ENCODE peak calls at places on chromosomes 3 and 15, in seven cellular contexts. V is heart right ventricle; S is upper lobe of right lung; L is aorta; D is CD4-positive, CD25-positive, alpha-beta regulatory T cell; U is colonic mucosa; R is Peyer's patch. Z is an unnamed sample.
A peak's percentile ranks its signal among the peaks of the same experiment; 100 is the strongest.

GRCh38 chr3:8749316-8749715 is 15.7 kb downstream of the CAV3 start:
- DNase-seq in V (no peak), S (no peak), L (peak; percentile 31), D (no peak), U (no peak), R (no peak), Z (no peak)

GRCh38 chr3:138608322-138609214 is at the start of gene FAIM:
- DNase-seq in V (peak; percentile 75), S (peak; percentile 92), L (peak; percentile 90), D (peak; percentile 78), U (peak; percentile 71), R (peak; percentile 82), Z (peak; percentile 86)

GRCh38 chr3:184941408-184941807 is 129.4 kb downstream of the VPS8 start:
- DNase-seq in V (no peak), S (no peak), L (no peak), D (no peak), U (no peak), R (no peak), Z (no peak)

GRCh38 chr3:59816312-59816711 is 766.5 kb upstream of the CFAP20DC start:
- DNase-seq in V (no peak), S (no peak), L (no peak), D (no peak), U (no peak), R (no peak), Z (no peak)

GRCh38 chr3:189605717-189606116 is 25.5 kb upstream of the TP63 start:
- DNase-seq in V (no peak), S (no peak), L (no peak), D (no peak), U (no peak), R (no peak), Z (no peak)

GRCh38 chr15:35751421-35752133 is 205.6 kb upstream of the DPH6 start:
- DNase-seq in V (peak; percentile 25), S (no peak), L (peak; percentile 79), D (peak; percentile 59), U (peak; percentile 80), R (peak; percentile 78), Z (peak; percentile 92)

GRCh38 chr3:43684944-43685343 is 5.8 kb upstream of the ABHD5 start:
- DNase-seq in V (no peak), S (no peak), L (no peak), D (no peak), U (no peak), R (no peak), Z (no peak)

GRCh38 chr3:159263750-159264561 is 462.1 kb downstream of the MFSD1 start:
- DNase-seq in V (no peak), S (no peak), L (no peak), D (peak; percentile 28), U (no peak), R (no peak), Z (peak; percentile 59)

GRCh38 chr15:70351941-70352774 is 254.4 kb upstream of the TLE3 start:
- DNase-seq in V (no peak), S (peak; percentile 31), L (peak; percentile 49), D (no peak), U (no peak), R (no peak), Z (peak; percentile 46)

GRCh38 chr3:12869025-12869695 is 27.8 kb upstream of the RPL32 start:
- DNase-seq in V (peak; percentile 61), S (peak; percentile 82), L (peak; percentile 83), D (no peak), U (peak; percentile 70), R (peak; percentile 79), Z (peak; percentile 93)

GRCh38 chr3:115363071-115363470 is 216.0 kb upstream of the ZBTB20 start:
- DNase-seq in V (no peak), S (no peak), L (no peak), D (no peak), U (no peak), R (no peak), Z (no peak)

DNA sequence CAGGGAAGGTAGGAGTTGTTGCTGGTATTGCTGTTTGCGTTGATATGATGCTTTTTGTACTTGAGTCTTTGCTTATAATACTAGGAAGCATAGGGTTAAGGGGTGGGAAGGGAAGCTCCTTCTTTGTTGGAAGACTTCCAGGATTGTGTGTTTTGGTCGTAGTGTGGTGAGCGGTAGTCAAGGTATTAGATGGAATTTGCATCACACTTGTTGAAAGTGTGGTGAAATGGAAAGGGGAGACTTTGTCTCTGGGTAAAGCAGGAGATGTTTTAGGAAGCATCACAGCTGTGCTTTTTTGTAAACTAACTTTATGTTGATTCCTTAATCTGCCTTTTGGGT is 14.9 kb downstream of the IGSF10 start:
- DNase-seq in V (no peak), S (no peak), L (no peak), D (no peak), U (no peak), R (no peak), Z (no peak)
- H3K4me1 ChIP-seq in V (no peaks in the 10 kb centered on the region), S (no peaks in the 10 kb centered on the region), L (no peaks in the 10 kb centered on the region), D (no peaks in the 10 kb centered on the region), U (no peaks in the 10 kb centered on the region), R (no peaks in the 10 kb centered on the region), Z (no peaks in the 10 kb centered on the region)

GRCh38 chr3:140572334-140572733 is 105.5 kb upstream of the TRIM42 start:
- DNase-seq in V (no peak), S (no peak), L (no peak), D (no peak), U (no peak), R (no peak), Z (peak; percentile 48)
- H3K4me3 ChIP-seq in V (no peak overlapping the region), S (no peak overlapping the region), L (no peak overlapping the region), D (no peak overlapping the region), U (no peak overlapping the region), R (no peak overlapping the region), Z (no peak overlapping the region)

GRCh38 chr3:6734395-6734746 is 126.5 kb upstream of the GRM7 start:
- DNase-seq in V (no peak), S (no peak), L (no peak), D (no peak), U (no peak), R (no peak), Z (no peak)

GRCh38 chr3:6737223-6737994 is 123.5 kb upstream of the GRM7 start:
- DNase-seq in V (no peak), S (no peak), L (no peak), D (no peak), U (no peak), R (no peak), Z (no peak)

GRCh38 chr3:6733699-6734394 is 127.1 kb upstream of the GRM7 start:
- DNase-seq in V (no peak), S (no peak), L (no peak), D (no peak), U (no peak), R (peak; percentile 47), Z (no peak)

GRCh38 chr3:6739288-6739687 is 121.6 kb upstream of the GRM7 start:
- DNase-seq in V (no peak), S (no peak), L (no peak), D (no peak), U (no peak), R (no peak), Z (no peak)

DNA sequence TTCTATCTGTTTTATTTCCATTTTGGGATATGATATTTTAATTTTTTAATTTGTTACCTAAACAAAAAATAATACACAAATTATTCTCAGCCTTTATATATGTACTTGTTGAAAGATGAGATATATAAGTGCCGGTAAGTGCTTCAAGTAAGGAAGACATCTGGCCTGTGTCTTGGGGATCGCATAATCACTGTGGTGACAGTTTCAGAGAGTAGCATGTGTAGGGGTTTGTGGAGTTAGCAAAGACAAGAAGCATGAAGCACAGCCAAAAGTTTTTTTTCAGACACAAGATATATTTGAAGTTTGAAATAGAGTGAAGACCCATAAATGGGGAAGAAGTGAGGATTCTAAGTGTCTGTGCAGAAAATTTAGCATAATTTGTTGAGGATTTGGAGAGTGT is 124.1 kb upstream of the GRM7 start:
- DNase-seq in V (no peak), S (no peak), L (no peak), D (no peak), U (no peak), R (no peak), Z (no peak)
- H3K9me3 ChIP-seq in V (no peaks in the 10 kb centered on the region), S (no peaks in the 10 kb centered on the region), L (no peaks in the 10 kb centered on the region), D (peaks cover 4% of the 10 kb centered on the region), U (no peaks in the 10 kb centered on the region), R (no peaks in the 10 kb centered on the region), Z (no peaks in the 10 kb centered on the region)

GRCh38 chr3:15511156-15511555 is 10.3 kb downstream of the COLQ start:
- DNase-seq in V (no peak), S (no peak), L (no peak), D (no peak), U (no peak), R (no peak), Z (no peak)
- H3K4me1 ChIP-seq in V (peaks cover 48% of the 10 kb centered on the region), S (peaks cover 8% of the 10 kb centered on the region), L (no peaks in the 10 kb centered on the region), D (no peaks in the 10 kb centered on the region), U (no peaks in the 10 kb centered on the region), R (no peaks in the 10 kb centered on the region), Z (no peaks in the 10 kb centered on the region)

DNA sequence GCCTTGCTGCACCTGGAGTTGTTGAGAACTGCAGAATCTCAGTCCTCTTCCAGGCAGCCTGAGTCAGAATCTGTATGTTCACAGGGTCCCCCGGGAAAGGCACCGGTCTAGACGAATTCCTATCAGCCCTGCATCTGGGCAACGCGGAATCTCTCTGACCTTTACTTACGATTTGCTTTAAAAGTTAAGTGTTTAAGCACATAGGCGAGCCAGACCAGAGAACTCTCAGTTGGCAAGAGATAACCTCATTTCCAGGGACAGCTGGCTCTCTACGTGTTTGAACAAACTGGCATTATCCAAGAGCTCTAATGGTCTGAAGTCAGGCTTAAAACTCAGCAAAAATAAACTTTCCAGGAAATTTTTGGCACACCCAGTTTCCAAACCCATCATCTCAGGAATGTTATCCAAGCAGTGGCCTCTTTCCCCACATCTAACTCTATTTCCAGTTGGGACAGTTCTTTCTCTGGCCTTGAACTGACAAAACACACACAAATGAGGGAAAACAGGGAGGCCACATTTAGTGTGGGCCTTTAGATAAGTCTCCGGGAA is 53.4 kb downstream of the HES1 start:
- DNase-seq in V (no peak), S (no peak), L (no peak), D (no peak), U (no peak), R (no peak), Z (no peak)
- H3K4me3 ChIP-seq in V (no peak overlapping the region), S (no peak overlapping the region), L (no peak overlapping the region), D (no peak overlapping the region), U (no peak overlapping the region), R (no peak overlapping the region), Z (no peak overlapping the region)

DNA sequence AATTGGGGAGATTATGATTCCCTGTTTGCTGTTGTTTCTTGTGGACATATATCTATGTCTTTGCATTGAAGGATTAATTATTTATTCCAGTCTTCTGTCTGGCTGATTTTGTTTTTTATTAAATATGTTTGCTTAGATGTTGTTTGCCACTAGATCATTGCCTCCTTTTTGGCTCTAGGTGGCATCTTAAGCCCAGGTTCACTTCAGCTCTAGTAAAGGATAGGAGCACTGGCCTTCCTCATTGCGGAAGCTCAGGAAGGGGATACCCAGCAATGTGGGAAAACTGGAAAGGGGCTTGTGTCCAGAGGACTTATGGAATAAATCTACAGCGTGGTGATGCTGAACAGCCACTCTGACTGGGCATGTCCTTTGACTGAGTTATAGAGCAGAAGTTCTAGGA is 821.6 kb downstream of the PDCD6IP start:
- DNase-seq in V (no peak), S (no peak), L (no peak), D (no peak), U (no peak), R (no peak), Z (peak; percentile 56)
- H3K9me3 ChIP-seq in V (no peaks in the 10 kb centered on the region), S (peaks cover 3% of the 10 kb centered on the region), L (peaks cover 4% of the 10 kb centered on the region), D (no peaks in the 10 kb centered on the region), U (no peaks in the 10 kb centered on the region), R (no peaks in the 10 kb centered on the region), Z (peaks cover 25% of the 10 kb centered on the region)

GRCh38 chr3:89577517-89578252 is 470.3 kb downstream of the EPHA3 start:
- DNase-seq in V (no peak), S (no peak), L (no peak), D (no peak), U (no peak), R (no peak), Z (peak; percentile 41)
- H3K4me1 ChIP-seq in V (no peaks in the 10 kb centered on the region), S (no peaks in the 10 kb centered on the region), L (no peaks in the 10 kb centered on the region), D (no peaks in the 10 kb centered on the region), U (no peaks in the 10 kb centered on the region), R (no peaks in the 10 kb centered on the region), Z (peaks cover 4% of the 10 kb centered on the region)

Z was measured in endodermal cell.